ENCODE peak calls at places on chromosomes 16 and 17, in five cellular contexts. One of them, this sample, is unnamed.
A peak's percentile ranks its signal among the peaks of the same experiment; 100 is the strongest.

GRCh38 chr16:77298638-77299360 is 99.6 kb downstream of the SYCE1L start:
- DNase-seq in PC-9: peak; percentile 41
- DNase-seq in activated CD8-positive, alpha-beta memory T cell treated with anti-CD3 and anti-CD28 coated beads for 48 hours: no peak
- DNase-seq in CD8-positive, alpha-beta memory T cell: no peak
- DNase-seq in activated effector memory CD4-positive, alpha-beta T cell treated with Interleukin-2 at 50 U/mL for 16 hours: no peak
- DNase-seq in this sample: peak; percentile 99

GRCh38 chr17:82548681-82549303 is 29.3 kb downstream of the FOXK2 start:
- DNase-seq in CD8-positive, alpha-beta memory T cell: no peak
- DNase-seq in PC-9: no peak
- DNase-seq in activated CD8-positive, alpha-beta memory T cell treated with anti-CD3 and anti-CD28 coated beads for 48 hours: no peak
- DNase-seq in activated effector memory CD4-positive, alpha-beta T cell treated with Interleukin-2 at 50 U/mL for 16 hours: no peak
- DNase-seq in this sample: no peak

GRCh38 chr17:81028506-81028858 is 6.5 kb upstream of the BAIAP2 start:
- DNase-seq in PC-9: no peak
- DNase-seq in CD8-positive, alpha-beta memory T cell: peak; percentile 40
- DNase-seq in activated CD8-positive, alpha-beta memory T cell treated with anti-CD3 and anti-CD28 coated beads for 48 hours: no peak
- DNase-seq in activated effector memory CD4-positive, alpha-beta T cell treated with Interleukin-2 at 50 U/mL for 16 hours: no peak
- DNase-seq in this sample: no peak

GRCh38 chr16:48384305-48384981 is 770 bp downstream of the SIAH1 start:
- DNase-seq in activated CD8-positive, alpha-beta memory T cell treated with anti-CD3 and anti-CD28 coated beads for 48 hours: no peak
- DNase-seq in activated effector memory CD4-positive, alpha-beta T cell treated with Interleukin-2 at 50 U/mL for 16 hours: peak; percentile 8
- DNase-seq in CD8-positive, alpha-beta memory T cell: peak; percentile 54
- DNase-seq in PC-9: peak; percentile 55
- DNase-seq in this sample: no peak

GRCh38 chr16:17019366-17019765 is 451.4 kb downstream of the XYLT1 start:
- DNase-seq in CD8-positive, alpha-beta memory T cell: no peak
- DNase-seq in activated effector memory CD4-positive, alpha-beta T cell treated with Interleukin-2 at 50 U/mL for 16 hours: no peak
- DNase-seq in activated CD8-positive, alpha-beta memory T cell treated with anti-CD3 and anti-CD28 coated beads for 48 hours: no peak
- DNase-seq in PC-9: no peak
- DNase-seq in this sample: no peak

GRCh38 chr16:27769561-27770222 is 219.7 kb downstream of the KATNIP start:
- DNase-seq in activated CD8-positive, alpha-beta memory T cell treated with anti-CD3 and anti-CD28 coated beads for 48 hours: no peak
- DNase-seq in PC-9: peak; percentile 82
- DNase-seq in activated effector memory CD4-positive, alpha-beta T cell treated with Interleukin-2 at 50 U/mL for 16 hours: no peak
- DNase-seq in CD8-positive, alpha-beta memory T cell: no peak
- DNase-seq in this sample: peak; percentile 97

GRCh38 chr16:62079236-62079635 is 43.0 kb upstream of the CDH8 start:
- DNase-seq in PC-9: no peak
- DNase-seq in activated effector memory CD4-positive, alpha-beta T cell treated with Interleukin-2 at 50 U/mL for 16 hours: no peak
- DNase-seq in activated CD8-positive, alpha-beta memory T cell treated with anti-CD3 and anti-CD28 coated beads for 48 hours: no peak
- DNase-seq in CD8-positive, alpha-beta memory T cell: no peak
- DNase-seq in this sample: no peak

GRCh38 chr17:76738468-76738850 is 540 bp downstream of the MFSD11 start:
- DNase-seq in PC-9: no peak
- DNase-seq in activated CD8-positive, alpha-beta memory T cell treated with anti-CD3 and anti-CD28 coated beads for 48 hours: no peak
- DNase-seq in CD8-positive, alpha-beta memory T cell: no peak
- DNase-seq in activated effector memory CD4-positive, alpha-beta T cell treated with Interleukin-2 at 50 U/mL for 16 hours: no peak
- DNase-seq in this sample: no peak

GRCh38 chr16:57603110-57604024 is 25.1 kb upstream of the ADGRG1 start:
- DNase-seq in activated CD8-positive, alpha-beta memory T cell treated with anti-CD3 and anti-CD28 coated beads for 48 hours: no peak
- DNase-seq in CD8-positive, alpha-beta memory T cell: no peak
- DNase-seq in PC-9: no peak
- DNase-seq in activated effector memory CD4-positive, alpha-beta T cell treated with Interleukin-2 at 50 U/mL for 16 hours: no peak
- DNase-seq in this sample: no peak

GRCh38 chr17:40915199-40915661 is 22.2 kb downstream of the KRT23 start:
- DNase-seq in PC-9: no peak
- DNase-seq in CD8-positive, alpha-beta memory T cell: no peak
- DNase-seq in activated effector memory CD4-positive, alpha-beta T cell treated with Interleukin-2 at 50 U/mL for 16 hours: no peak
- DNase-seq in activated CD8-positive, alpha-beta memory T cell treated with anti-CD3 and anti-CD28 coated beads for 48 hours: no peak
- DNase-seq in this sample: peak; percentile 100